ENCODE peak calls at places on chromosomes 11 and 22, in four cellular contexts. One of them, this sample, is unnamed.

GRCh38 chr11:69377029-69377952 is 83.3 kb downstream of the MYEOV start:
- DNase-seq in PC-9: no peak
- DNase-seq in tibial artery: no peak
- DNase-seq in dorsolateral prefrontal cortex: no peak
- DNase-seq in this sample: no peak

GRCh38 chr22:46902998-46903916 is 140.8 kb downstream of the TBC1D22A start:
- DNase-seq in tibial artery: no peak
- DNase-seq in PC-9: no peak
- DNase-seq in dorsolateral prefrontal cortex: peak
- DNase-seq in this sample: no peak

GRCh38 chr11:109972939-109973338 is 120.3 kb upstream of the ZC3H12C start:
- DNase-seq in PC-9: no peak
- DNase-seq in tibial artery: no peak
- DNase-seq in dorsolateral prefrontal cortex: no peak
- DNase-seq in this sample: no peak

GRCh38 chr22:19610518-19611253 is 86.5 kb upstream of the CLDN5 start:
- DNase-seq in tibial artery: no peak
- DNase-seq in PC-9: no peak
- DNase-seq in dorsolateral prefrontal cortex: no peak
- DNase-seq in this sample: no peak

GRCh38 chr22:20783844-20784723 is 10.2 kb downstream of the SERPIND1 start:
- DNase-seq in PC-9: peak
- DNase-seq in dorsolateral prefrontal cortex: peak
- DNase-seq in tibial artery: peak
- DNase-seq in this sample: peak

GRCh38 chr11:61122761-61123160 is 20.5 kb downstream of the CD5 start:
- DNase-seq in tibial artery: no peak
- DNase-seq in PC-9: no peak
- DNase-seq in dorsolateral prefrontal cortex: no peak
- DNase-seq in this sample: no peak

GRCh38 chr11:13276454-13276851 is 1.1 kb upstream of the BMAL1 start:
- DNase-seq in dorsolateral prefrontal cortex: no peak
- DNase-seq in tibial artery: no peak
- DNase-seq in PC-9: no peak
- DNase-seq in this sample: no peak

GRCh38 chr11:134518616-134519389 is 106.8 kb upstream of the B3GAT1 start:
- DNase-seq in PC-9: no peak
- DNase-seq in tibial artery: no peak
- DNase-seq in dorsolateral prefrontal cortex: no peak
- DNase-seq in this sample: no peak

GRCh38 chr11:25927391-25927790 is 404.5 kb upstream of the ANO3 start:
- DNase-seq in dorsolateral prefrontal cortex: no peak
- DNase-seq in tibial artery: no peak
- DNase-seq in PC-9: no peak
- DNase-seq in this sample: no peak

GRCh38 chr11:45805305-45806071 is 539 bp downstream of the SLC35C1 start:
- DNase-seq in tibial artery: peak
- DNase-seq in dorsolateral prefrontal cortex: no peak
- DNase-seq in PC-9: peak
- DNase-seq in this sample: no peak

GRCh38 chr11:28581286-28582242 is 473.4 kb downstream of the METTL15 start:
- DNase-seq in PC-9: no peak
- DNase-seq in tibial artery: no peak
- DNase-seq in dorsolateral prefrontal cortex: no peak
- DNase-seq in this sample: no peak

GRCh38 chr11:35289821-35290220 is 129.5 kb downstream of the SLC1A2 start:
- DNase-seq in dorsolateral prefrontal cortex: no peak
- DNase-seq in PC-9: no peak
- DNase-seq in tibial artery: no peak
- DNase-seq in this sample: no peak

GRCh38 chr22:19565921-19566598 is 41.9 kb upstream of the CLDN5 start:
- DNase-seq in dorsolateral prefrontal cortex: no peak
- DNase-seq in tibial artery: no peak
- DNase-seq in PC-9: no peak
- DNase-seq in this sample: no peak

GRCh38 chr11:2512431-2513407 is 67.9 kb downstream of the KCNQ1 start:
- DNase-seq in PC-9: no peak
- DNase-seq in dorsolateral prefrontal cortex: no peak
- DNase-seq in tibial artery: peak
- DNase-seq in this sample: no peak

GRCh38 chr22:35961480-35961902 is 67.1 kb downstream of the RBFOX2 start:
- DNase-seq in PC-9: no peak
- DNase-seq in tibial artery: peak
- DNase-seq in dorsolateral prefrontal cortex: peak
- DNase-seq in this sample: peak

GRCh38 chr11:20762980-20763379 is 93.6 kb downstream of the NELL1 start:
- DNase-seq in tibial artery: no peak
- DNase-seq in dorsolateral prefrontal cortex: no peak
- DNase-seq in PC-9: no peak
- DNase-seq in this sample: no peak

GRCh38 chr22:50461536-50461935 is 13.3 kb downstream of the SBF1 start:
- DNase-seq in tibial artery: no peak
- DNase-seq in dorsolateral prefrontal cortex: no peak
- DNase-seq in PC-9: no peak
- DNase-seq in this sample: no peak

GRCh38 chr22:50459016-50459415 is 15.8 kb downstream of the SBF1 start:
- DNase-seq in PC-9: no peak
- DNase-seq in tibial artery: no peak
- DNase-seq in dorsolateral prefrontal cortex: no peak
- DNase-seq in this sample: no peak

GRCh38 chr22:50461979-50462540 is 12.8 kb downstream of the SBF1 start:
- DNase-seq in tibial artery: no peak
- DNase-seq in dorsolateral prefrontal cortex: peak
- DNase-seq in PC-9: no peak
- DNase-seq in this sample: no peak

GRCh38 chr22:50460942-50461341 is 13.9 kb downstream of the SBF1 start:
- DNase-seq in tibial artery: no peak
- DNase-seq in PC-9: no peak
- DNase-seq in dorsolateral prefrontal cortex: no peak
- DNase-seq in this sample: no peak

DNA sequence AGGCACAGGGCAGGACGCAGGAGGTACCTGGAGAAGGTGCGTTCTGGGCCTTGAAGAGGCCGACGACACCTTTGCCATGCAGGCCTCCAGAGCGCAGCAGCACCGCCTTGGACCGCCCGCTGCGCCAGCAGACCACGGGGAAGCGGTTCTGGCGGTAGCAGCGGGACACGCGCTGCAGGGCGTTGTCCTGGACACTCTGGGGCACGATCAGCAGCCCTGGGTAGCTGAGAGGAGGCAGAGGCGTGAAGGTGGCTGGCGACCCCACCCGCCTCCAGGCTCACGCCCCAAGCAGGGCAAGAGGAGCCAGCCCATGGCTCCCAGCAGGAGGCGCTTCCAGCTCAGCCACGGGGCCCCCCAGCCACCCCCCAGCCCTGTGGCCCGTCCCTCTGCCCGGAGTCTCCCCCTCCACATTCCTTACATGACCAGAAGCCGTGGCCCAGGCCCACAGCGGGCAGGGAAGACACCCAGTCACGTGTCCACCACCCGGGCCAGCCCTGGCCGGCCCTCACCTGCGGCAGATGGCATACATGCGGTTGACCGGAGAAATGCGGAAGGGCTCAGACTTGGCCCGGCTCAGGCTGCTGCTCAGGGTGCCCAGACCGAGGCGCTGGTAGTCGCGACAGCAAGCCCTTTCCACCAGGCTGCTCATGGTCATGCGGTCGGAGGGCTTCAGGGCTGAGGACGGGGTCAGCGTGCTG is 15.2 kb downstream of the SBF1 start:
- DNase-seq in tibial artery: no peak
- DNase-seq in dorsolateral prefrontal cortex: peak
- DNase-seq in PC-9: no peak
- DNase-seq in this sample: no peak
- TF ChIP-seq CTCF in tibial artery: no peak
- TF ChIP-seq CTCF in dorsolateral prefrontal cortex: no peak
- TF ChIP-seq CTCF in PC-9: no peak
- TF ChIP-seq CTCF in this sample: no peak

GRCh38 chr11:76892305-76892704 is 31.6 kb downstream of the ACER3 start:
- DNase-seq in dorsolateral prefrontal cortex: no peak
- DNase-seq in PC-9: no peak
- DNase-seq in tibial artery: no peak
- DNase-seq in this sample: no peak
- H3K4me3 ChIP-seq in dorsolateral prefrontal cortex: peak
- H3K4me3 ChIP-seq in PC-9: no peak
- H3K4me3 ChIP-seq in tibial artery: no peak
- H3K4me3 ChIP-seq in this sample: no peak

DNA sequence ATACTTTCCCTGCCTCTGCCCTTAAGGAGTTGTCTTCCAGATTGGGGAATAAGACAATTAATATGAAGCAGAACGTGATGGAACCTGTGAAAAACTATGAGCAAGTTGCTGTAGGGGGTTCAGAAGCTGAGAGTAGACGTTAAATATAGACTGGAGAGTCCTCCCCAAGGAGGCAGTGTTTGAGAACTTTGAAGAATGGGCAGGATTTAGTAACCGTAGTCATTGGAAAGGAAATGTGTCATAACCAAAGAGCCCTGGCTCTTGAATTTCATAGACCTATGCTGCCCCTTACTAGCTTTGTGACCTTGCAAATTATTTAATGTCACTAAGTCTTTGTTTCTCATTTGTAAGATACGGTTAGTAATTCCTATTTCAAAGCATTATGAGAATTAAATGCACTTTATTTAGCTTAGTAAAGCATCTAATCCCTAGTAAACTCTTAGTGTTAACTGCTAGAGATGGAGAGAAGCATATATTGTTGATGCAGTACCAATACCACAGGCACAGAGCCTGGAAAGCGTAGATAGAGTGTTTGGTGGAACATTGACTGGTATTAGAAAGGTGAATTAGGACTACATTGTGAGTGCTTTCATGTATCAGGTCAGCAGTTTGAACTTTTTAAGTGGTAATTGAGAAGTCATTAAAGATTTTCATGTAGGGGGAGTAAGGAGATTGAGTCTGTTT is 54.1 kb downstream of the MCAM start:
- DNase-seq in dorsolateral prefrontal cortex: no peak
- DNase-seq in tibial artery: no peak
- DNase-seq in PC-9: no peak
- DNase-seq in this sample: peak
- TF ChIP-seq CTCF in dorsolateral prefrontal cortex: no peak
- TF ChIP-seq CTCF in tibial artery: no peak
- TF ChIP-seq CTCF in PC-9: no peak
- TF ChIP-seq CTCF in this sample: no peak

GRCh38 chr11:65617136-65617850 is 1.7 kb downstream of the PCNX3 start:
- DNase-seq in tibial artery: no peak
- DNase-seq in dorsolateral prefrontal cortex: no peak
- DNase-seq in PC-9: no peak
- DNase-seq in this sample: no peak
- H3K4me3 ChIP-seq in tibial artery: no peak
- H3K4me3 ChIP-seq in dorsolateral prefrontal cortex: peak
- H3K4me3 ChIP-seq in PC-9: peak
- H3K4me3 ChIP-seq in this sample: peak